ENCODE peak calls at places on chromosomes 16 and 17, in ten cellular contexts. S is right atrium auricular region; N is skeletal muscle cell; U is stromal cell of bone marrow; K is transverse colon; H is brain microvascular endothelial cell; Z is stimulated activated CD4-positive, alpha-beta T cell treated with anti-CD3 and anti-CD28 coated beads, Interleukin-1b, Interleukin-23, amount 100 ng/mL, for 1 hour; P is GM12892; O is 8988T; E is BJ. Q is an unnamed sample.

GRCh38 chr16:25063865-25064264 is 47.7 kb upstream of the LCMT1 start:
- DNase-seq in S (peak; percentile 67), N (no peak), U (no peak), K (no peak), H (peak; percentile 90), Z (no peak), P (no peak), O (no peak), E (no peak), Q (no peak)

GRCh38 chr17:6496116-6496481 is 51.8 kb downstream of the PIMREG start:
- DNase-seq in S (no peak), N (no peak), U (no peak), K (no peak), H (no peak), Z (no peak), P (no peak), O (no peak), E (no peak), Q (no peak)

GRCh38 chr17:40318835-40319332 is 9.9 kb downstream of the RARA start:
- DNase-seq in S (no peak), N (no peak), U (no peak), K (no peak), H (no peak), Z (no peak), P (no peak), O (no peak), E (no peak), Q (no peak)

GRCh38 chr16:78675312-78675711 is 575.9 kb downstream of the WWOX start:
- DNase-seq in S (no peak), N (no peak), U (no peak), K (no peak), H (no peak), Z (no peak), P (no peak), O (no peak), E (peak; percentile 62), Q (peak; percentile 52)

GRCh38 chr17:48195910-48196309 is 88.3 kb downstream of the SNX11 start:
- DNase-seq in S (no peak), N (no peak), U (no peak), K (no peak), H (no peak), Z (no peak), P (no peak), O (no peak), E (no peak), Q (no peak)

GRCh38 chr17:75518201-75518600 is 1.9 kb downstream of the TSEN54 start:
- DNase-seq in S (no peak), N (no peak), U (no peak), K (peak; percentile 31), H (no peak), Z (no peak), P (no peak), O (no peak), E (no peak), Q (no peak)

GRCh38 chr17:57898487-57899311 is 48.9 kb upstream of the MRPS23 start:
- DNase-seq in S (peak; percentile 80), N (no peak), U (no peak), K (peak; percentile 54), H (peak; percentile 16), Z (no peak), P (no peak), O (no peak), E (no peak), Q (no peak)

GRCh38 chr16:12826559-12826958 is 22.9 kb upstream of the CPPED1 start:
- DNase-seq in S (no peak), N (no peak), U (no peak), K (no peak), H (no peak), Z (no peak), P (no peak), O (no peak), E (no peak), Q (peak; percentile 14)

GRCh38 chr16:21300309-21301167 is 22.4 kb upstream of the CRYM start:
- DNase-seq in S (peak; percentile 98), N (peak; percentile 99), U (peak; percentile 100), K (peak; percentile 97), H (peak; percentile 100), Z (no peak), P (peak; percentile 47), O (peak; percentile 47), E (peak; percentile 100), Q (peak; percentile 100)

GRCh38 chr16:1184156-1184868 is 31.4 kb downstream of the CACNA1H start:
- DNase-seq in S (no peak), N (no peak), U (no peak), K (peak; percentile 20), H (no peak), Z (no peak), P (no peak), O (no peak), E (no peak), Q (no peak)

GRCh38 chr16:48353565-48354163 is 31.5 kb downstream of the SIAH1 start:
- DNase-seq in S (no peak), N (no peak), U (peak; percentile 47), K (peak; percentile 66), H (peak; percentile 57), Z (peak; percentile 14), P (peak; percentile 53), O (peak; percentile 59), E (no peak), Q (peak; percentile 74)

GRCh38 chr17:50348522-50349240 is 2.8 kb downstream of the XYLT2 start:
- DNase-seq in S (no peak), N (no peak), U (no peak), K (no peak), H (no peak), Z (no peak), P (no peak), O (no peak), E (no peak), Q (no peak)

GRCh38 chr17:82775033-82775823 is 23.4 kb downstream of the TBCD start:
- DNase-seq in S (no peak), N (no peak), U (no peak), K (peak; percentile 76), H (no peak), Z (no peak), P (peak; percentile 63), O (peak; percentile 90), E (no peak), Q (peak; percentile 50)

GRCh38 chr17:39628655-39629493 is 2.1 kb downstream of the PPP1R1B start:
- DNase-seq in S (no peak), N (no peak), U (no peak), K (peak; percentile 89), H (no peak), Z (no peak), P (no peak), O (no peak), E (no peak), Q (no peak)

GRCh38 chr17:81329279-81329926 is 34.3 kb upstream of the SLC38A10 start:
- DNase-seq in S (peak; percentile 94), N (peak; percentile 83), U (peak; percentile 70), K (peak; percentile 94), H (peak; percentile 76), Z (no peak), P (no peak), O (peak; percentile 94), E (peak; percentile 82), Q (peak; percentile 99)

GRCh38 chr17:77086433-77087010 is 54.2 kb upstream of the SEC14L1 start:
- DNase-seq in S (peak; percentile 91), N (no peak), U (no peak), K (peak; percentile 92), H (peak; percentile 79), Z (peak; percentile 39), P (peak; percentile 46), O (no peak), E (no peak), Q (peak; percentile 82)

GRCh38 chr17:78689029-78689428 is 93.0 kb downstream of the CYTH1 start:
- DNase-seq in S (no peak), N (no peak), U (no peak), K (no peak), H (no peak), Z (no peak), P (no peak), O (no peak), E (no peak), Q (no peak)

GRCh38 chr17:66925811-66926500 is 38.6 kb upstream of the CACNG4 start:
- DNase-seq in S (no peak), N (no peak), U (no peak), K (no peak), H (no peak), Z (no peak), P (no peak), O (no peak), E (no peak), Q (no peak)

GRCh38 chr17:38674749-38675615 is at the start of gene EPOP:
- DNase-seq in S (peak; percentile 90), N (peak; percentile 50), U (peak; percentile 64), K (peak; percentile 86), H (peak; percentile 66), Z (peak; percentile 50), P (peak; percentile 74), O (peak; percentile 94), E (no peak), Q (peak; percentile 82)

GRCh38 chr16:48231675-48232214 is 12.4 kb upstream of the LONP2 start:
- DNase-seq in S (no peak), N (no peak), U (peak; percentile 36), K (peak; percentile 30), H (peak; percentile 40), Z (no peak), P (no peak), O (no peak), E (no peak), Q (peak; percentile 45)

GRCh38 chr17:54426287-54426886 is 474.3 kb upstream of the TOM1L1 start:
- DNase-seq in S (no peak), N (no peak), U (no peak), K (no peak), H (no peak), Z (no peak), P (no peak), O (no peak), E (no peak), Q (peak; percentile 24)

GRCh38 chr17:73210002-73210678 is 17.3 kb downstream of the COG1 start:
- DNase-seq in S (no peak), N (no peak), U (no peak), K (no peak), H (no peak), Z (no peak), P (no peak), O (no peak), E (no peak), Q (no peak)

GRCh38 chr16:23509441-23509754 is 896 bp downstream of the GGA2 start:
- DNase-seq in S (no peak), N (no peak), U (no peak), K (no peak), H (no peak), Z (no peak), P (no peak), O (no peak), E (no peak), Q (no peak)

GRCh38 chr17:17125136-17126084 is 80.7 kb downstream of the PLD6 start:
- DNase-seq in S (no peak), N (no peak), U (no peak), K (no peak), H (no peak), Z (no peak), P (no peak), O (no peak), E (no peak), Q (no peak)

GRCh38 chr17:44541884-44542581 is 15.3 kb upstream of the FZD2 start:
- DNase-seq in S (no peak), N (no peak), U (no peak), K (no peak), H (no peak), Z (no peak), P (no peak), O (no peak), E (no peak), Q (no peak)

GRCh38 chr17:51006601-51007000 is 114.1 kb downstream of the SPAG9 start:
- DNase-seq in S (no peak), N (no peak), U (peak; percentile 67), K (no peak), H (peak; percentile 43), Z (no peak), P (no peak), O (no peak), E (no peak), Q (no peak)

GRCh38 chr16:28826141-28826540 is 3.3 kb downstream of the ATXN2L start:
- DNase-seq in S (no peak), N (no peak), U (no peak), K (no peak), H (peak; percentile 8), Z (no peak), P (no peak), O (no peak), E (no peak), Q (peak; percentile 30)

GRCh38 chr17:27502526-27503324 is 46.5 kb downstream of the KSR1 start:
- DNase-seq in S (no peak), N (peak; percentile 75), U (no peak), K (no peak), H (peak; percentile 78), Z (no peak), P (no peak), O (no peak), E (peak; percentile 80), Q (no peak)

Q was measured in MCF 10A.